ENCODE peak calls at places on chromosomes 5 and 9, in five cellular contexts. N, H, P, K and E are unnamed samples.

GRCh38 chr9:109301012-109301411 is 19.8 kb downstream of the EPB41L4B start:
- DNase-seq in N (no peak), P (no peak), H (no peak), K (no peak), E (no peak)

GRCh38 chr5:159412284-159413046 is 82.2 kb upstream of the IL12B start:
- DNase-seq in P (no peak), N (peak; percentile 32), K (no peak), H (no peak), E (no peak)

GRCh38 chr5:6551287-6551954 is 81.4 kb downstream of the NSUN2 start:
- DNase-seq in P (no peak), H (no peak), N (peak; percentile 5), K (no peak), E (no peak)

GRCh38 chr9:20262611-20263010 is 359.7 kb downstream of the MLLT3 start:
- DNase-seq in H (no peak), P (no peak), N (no peak), K (no peak), E (no peak)

GRCh38 chr5:73174100-73174815 is 1.3 kb downstream of the TMEM174 start:
- DNase-seq in N (no peak), P (no peak), H (no peak), K (no peak), E (no peak)

GRCh38 chr5:6585168-6585567 is 47.7 kb downstream of the NSUN2 start:
- DNase-seq in H (no peak), P (no peak), N (no peak), K (no peak), E (no peak)

GRCh38 chr9:96565684-96566360 is 53.8 kb downstream of the CDC14B start:
- DNase-seq in P (no peak), K (no peak), N (peak; percentile 40), H (peak; percentile 27), E (no peak)

GRCh38 chr9:95726756-95727155 is 148.7 kb upstream of the ERCC6L2 start:
- DNase-seq in H (no peak), P (no peak), K (no peak), N (peak; percentile 72), E (no peak)

GRCh38 chr5:43416988-43417394 is 4.8 kb upstream of the CCL28 start:
- DNase-seq in N (no peak), K (no peak), H (no peak), P (no peak), E (no peak)

GRCh38 chr5:79935992-79936643 is 54.9 kb downstream of the MTX3 start:
- DNase-seq in K (no peak), P (no peak), H (peak; percentile 43), N (peak; percentile 68), E (peak; percentile 25)

GRCh38 chr5:149902177-149902576 is 42.4 kb downstream of the PDE6A start:
- DNase-seq in P (no peak), K (no peak), H (no peak), N (no peak), E (no peak)

GRCh38 chr9:12908910-12909309 is 134.1 kb downstream of the LURAP1L start:
- DNase-seq in K (no peak), P (no peak), N (no peak), H (no peak), E (no peak)

GRCh38 chr5:102627311-102627710 is 127.8 kb upstream of the PAM start:
- DNase-seq in P (no peak), N (no peak), H (no peak), K (no peak), E (no peak)

GRCh38 chr5:73120222-73121108 is at the start of gene TMEM171:
- DNase-seq in P (peak; percentile 91), K (no peak), N (peak; percentile 47), H (no peak), E (no peak)

GRCh38 chr5:59648038-59648831 is 245.3 kb downstream of the PDE4D start:
- DNase-seq in H (no peak), K (no peak), P (no peak), N (peak; percentile 57), E (no peak)

GRCh38 chr9:3200331-3200774 is 325.4 kb downstream of the RFX3 start:
- DNase-seq in P (no peak), H (no peak), K (no peak), N (no peak), E (no peak)

GRCh38 chr5:138461343-138462125 is 3.7 kb upstream of the EGR1 start:
- DNase-seq in P (no peak), H (no peak), N (peak; percentile 88), K (no peak), E (no peak)

GRCh38 chr9:83429229-83429628 is 109.0 kb downstream of the FRMD3 start:
- DNase-seq in K (no peak), P (no peak), N (no peak), H (no peak), E (no peak)
- H3K27ac ChIP-seq in K (no peak overlapping the region), P (no peak overlapping the region), N (no peak overlapping the region), H (no peak overlapping the region), E (no peak overlapping the region)

GRCh38 chr5:76402251-76402879 is 720 bp upstream of the IQGAP2 start:
- DNase-seq in P (peak; percentile 25), K (no peak), H (peak; percentile 10), N (no peak), E (peak; percentile 37)

GRCh38 chr5:76393035-76393680 is 9.9 kb upstream of the IQGAP2 start:
- DNase-seq in K (no peak), H (no peak), N (no peak), P (no peak), E (no peak)

GRCh38 chr5:76402880-76403712 is at the start of gene IQGAP2:
- DNase-seq in K (peak; percentile 54), H (peak; percentile 42), P (peak; percentile 96), N (peak; percentile 62), E (peak; percentile 66)

GRCh38 chr5:76401801-76402250 is 1.3 kb upstream of the IQGAP2 start:
- DNase-seq in N (no peak), H (no peak), P (no peak), K (no peak), E (no peak)

DNA sequence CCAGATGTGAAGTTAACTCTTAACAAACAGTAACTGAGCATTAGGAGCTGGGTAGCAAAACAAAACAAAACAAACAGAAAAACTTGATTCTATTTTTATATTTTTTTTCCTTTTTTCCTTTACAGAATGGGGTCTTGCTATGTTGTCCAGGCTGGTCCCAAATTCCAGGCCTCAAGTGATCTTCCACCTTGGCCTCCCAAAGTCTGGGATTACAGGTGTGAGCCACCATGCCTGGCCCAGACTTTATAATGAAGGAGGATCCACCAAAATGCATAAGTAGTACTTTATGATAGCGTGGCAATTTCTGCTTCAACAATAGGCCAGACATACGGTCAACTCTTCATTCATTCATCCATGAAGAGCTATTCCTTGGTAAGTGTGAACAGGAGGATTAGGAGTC is 5.9 kb upstream of the IQGAP2 start:
- DNase-seq in H (no peak), K (no peak), N (no peak), P (no peak), E (no peak)
- H3K27ac ChIP-seq in H (no peak overlapping the region), K (no peak overlapping the region), N (no peak overlapping the region), P (no peak overlapping the region), E (no peak overlapping the region)

GRCh38 chr5:115262066-115262404 is 642 bp downstream of the PGGT1B start:
- DNase-seq in N (peak; percentile 24), P (no peak), H (no peak), K (no peak), E (no peak)
- H3K27ac ChIP-seq in N (peak overlapping the region; percentile 95), P (peak overlapping the region; percentile 87), H (peak overlapping the region; percentile 78), K (peak overlapping the region; percentile 85), E (peak overlapping the region; percentile 84)

GRCh38 chr5:172437445-172438303 is 16.7 kb downstream of the SH3PXD2B start:
- DNase-seq in K (no peak), H (peak; percentile 70), N (peak; percentile 93), P (peak; percentile 78), E (peak; percentile 63)
- H3K27ac ChIP-seq in K (peak overlapping the region; percentile 46), H (peak overlapping the region; percentile 93), N (peak overlapping the region; percentile 38), P (peak overlapping the region; percentile 58), E (peak overlapping the region; percentile 52)

GRCh38 chr5:132772291-132773070 is 4.6 kb downstream of the SEPTIN8 start:
- DNase-seq in P (no peak), H (no peak), K (no peak), N (peak; percentile 22), E (no peak)

GRCh38 chr5:132773114-132773513 is 3.9 kb downstream of the SEPTIN8 start:
- DNase-seq in N (no peak), K (no peak), P (no peak), H (no peak), E (no peak)

GRCh38 chr5:132770476-132771159 is 6.4 kb downstream of the SEPTIN8 start:
- DNase-seq in P (no peak), K (no peak), H (no peak), N (no peak), E (no peak)

GRCh38 chr5:132773601-132774355 is 3.3 kb downstream of the SEPTIN8 start:
- DNase-seq in P (no peak), N (no peak), H (no peak), K (no peak), E (no peak)

GRCh38 chr5:132771559-132771998 is 5.5 kb downstream of the SEPTIN8 start:
- DNase-seq in K (no peak), N (peak; percentile 73), H (no peak), P (no peak), E (peak; percentile 60)
- H3K27ac ChIP-seq in K (no peak overlapping the region), N (peak overlapping the region; percentile 93), H (peak overlapping the region; percentile 63), P (no peak overlapping the region), E (peak overlapping the region; percentile 90)

GRCh38 chr9:137405677-137406081 is 17.3 kb downstream of the EXD3 start:
- DNase-seq in H (no peak), N (no peak), K (no peak), P (no peak), E (no peak)

GRCh38 chr9:137407590-137408300 is 15.2 kb downstream of the EXD3 start:
- DNase-seq in N (peak; percentile 42), P (peak; percentile 59), K (no peak), H (peak; percentile 54), E (peak; percentile 67)

GRCh38 chr9:137406085-137406773 is 16.7 kb downstream of the EXD3 start:
- DNase-seq in P (peak; percentile 80), N (no peak), K (no peak), H (no peak), E (no peak)

GRCh38 chr9:137408651-137409405 is 14.1 kb downstream of the EXD3 start:
- DNase-seq in H (no peak), P (peak; percentile 59), K (no peak), N (no peak), E (no peak)

DNA sequence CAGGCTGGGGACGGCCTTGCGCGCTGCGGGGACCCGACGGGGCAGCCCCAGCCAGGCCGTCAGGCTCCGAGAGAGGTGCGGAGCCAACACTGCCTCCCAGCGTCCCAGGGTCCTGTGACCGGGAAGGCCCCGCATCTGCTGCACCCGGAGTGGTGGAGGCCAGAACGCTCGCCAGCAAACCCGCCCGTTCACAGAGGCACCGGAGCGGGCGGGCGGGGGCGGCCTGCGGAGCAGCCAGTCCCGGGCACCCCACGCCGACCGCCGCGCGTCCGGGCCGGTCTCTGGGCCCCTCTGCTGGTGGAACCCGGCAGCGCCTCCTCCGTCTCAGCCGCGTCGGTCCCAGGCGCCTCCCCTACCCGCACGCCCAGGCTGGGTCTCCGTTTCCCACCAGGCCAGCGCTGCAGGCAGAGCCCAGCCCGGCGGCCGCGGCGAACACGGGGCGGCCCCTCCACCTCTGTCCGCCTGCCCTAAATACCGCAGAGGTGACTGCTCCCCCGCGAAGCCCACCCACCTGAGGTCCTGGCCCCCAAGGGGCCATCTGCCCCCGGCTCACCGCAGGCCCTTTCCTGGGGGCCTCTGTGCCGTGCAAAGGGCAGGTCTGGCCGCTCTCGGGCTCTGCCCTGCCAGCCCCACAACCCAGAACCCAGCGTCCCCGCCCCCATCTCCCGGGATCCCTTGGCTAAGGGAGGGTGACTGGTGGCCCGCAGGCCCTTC is 15.9 kb downstream of the EXD3 start:
- DNase-seq in H (no peak), K (no peak), P (peak; percentile 94), N (peak; percentile 82), E (peak; percentile 72)
- H3K27ac ChIP-seq in H (peak overlapping the region; percentile 36), K (no peak overlapping the region), P (peak overlapping the region; percentile 56), N (no peak overlapping the region), E (peak overlapping the region; percentile 72)

GRCh38 chr9:133119039-133119438 is 2.0 kb downstream of the RALGDS start:
- DNase-seq in H (no peak), P (no peak), N (no peak), K (no peak), E (peak; percentile 55)
- H3K27ac ChIP-seq in H (peak overlapping the region; percentile 91), P (peak overlapping the region; percentile 94), N (peak overlapping the region; percentile 14), K (peak overlapping the region; percentile 94), E (peak overlapping the region; percentile 95)